ENCODE peak calls at places on chromosomes 3 and 15, in nine cellular contexts. W is ascending aorta; G is activated CD4-positive, CD25-positive, alpha-beta regulatory T cell; F is HEK293T; A is T1000; X is stimulated activated naive B cell treated with anti-CD40 and anti-IgM and Interleukin-4, amounts not matched to agents 10 μg/mL and 1 μg/mL and 100 μg/mL, for 72 hours; I is C1 segment of cervical spinal cord; V is dermis microvascular lymphatic vessel endothelial cell; P is neural progenitor cell. U is an unnamed sample.

GRCh38 chr3:57059416-57059815 is 1.0 kb upstream of the SPATA12 start:
- DNase-seq in I (no peak), V (no peak), X (peak; percentile 8), W (no peak), G (no peak), P (no peak), A (no peak), F (no peak), U (no peak)

GRCh38 chr3:29429055-29429454 is 148.2 kb downstream of the RBMS3 start:
- DNase-seq in I (no peak), F (no peak), A (no peak), W (no peak), G (no peak), X (no peak), V (no peak), P (no peak), U (no peak)

GRCh38 chr3:185341616-185342457 is 21.1 kb upstream of the MAP3K13 start:
- DNase-seq in P (no peak), X (no peak), G (no peak), V (no peak), F (no peak), I (no peak), W (no peak), A (no peak), U (no peak)

GRCh38 chr3:143571548-143571947 is 276.7 kb downstream of the SLC9A9 start:
- DNase-seq in V (no peak), I (no peak), P (no peak), X (no peak), G (no peak), A (no peak), F (no peak), W (no peak), U (no peak)

GRCh38 chr3:34948431-34948971 is 690.8 kb upstream of the ARPP21 start:
- DNase-seq in I (no peak), W (no peak), A (no peak), V (no peak), P (no peak), G (no peak), F (no peak), X (no peak), U (no peak)

GRCh38 chr15:78182336-78182700 is 33.2 kb downstream of the IDH3A start:
- DNase-seq in F (no peak), G (no peak), I (no peak), V (no peak), X (no peak), W (no peak), P (no peak), A (no peak), U (no peak)

GRCh38 chr15:90650117-90650955 is 66.8 kb upstream of the BLM start:
- DNase-seq in A (no peak), G (no peak), W (no peak), P (no peak), I (no peak), F (no peak), V (peak; percentile 69), X (no peak), U (no peak)

GRCh38 chr3:186133980-186134379 is 25.1 kb upstream of the ETV5 start:
- DNase-seq in A (no peak), V (no peak), F (no peak), W (no peak), P (no peak), X (no peak), G (no peak), I (no peak), U (no peak)

GRCh38 chr15:45372032-45372995 is 6.0 kb downstream of the GATM start:
- DNase-seq in I (no peak), A (no peak), F (no peak), V (no peak), P (no peak), X (no peak), W (no peak), G (no peak), U (no peak)

GRCh38 chr3:7632305-7632704 is 771.4 kb downstream of the GRM7 start:
- DNase-seq in P (no peak), A (no peak), V (no peak), W (no peak), X (no peak), F (no peak), I (no peak), G (no peak), U (no peak)

GRCh38 chr3:138049157-138049919 is 39.4 kb downstream of the CLDN18 start:
- DNase-seq in X (no peak), A (no peak), P (peak; percentile 19), F (no peak), G (no peak), I (no peak), W (no peak), V (no peak), U (no peak)

GRCh38 chr3:152737021-152737908 is 97.7 kb upstream of the P2RY1 start:
- DNase-seq in I (no peak), P (no peak), G (no peak), A (no peak), X (peak; percentile 31), W (no peak), V (no peak), F (no peak), U (no peak)

GRCh38 chr3:143166376-143166775 is 46.8 kb downstream of the CHST2 start:
- DNase-seq in P (no peak), X (no peak), V (no peak), I (no peak), A (no peak), W (no peak), F (no peak), G (no peak), U (no peak)

GRCh38 chr3:69354948-69355347 is 30.9 kb downstream of the FRMD4B start:
- DNase-seq in I (no peak), V (no peak), P (no peak), G (no peak), W (no peak), X (no peak), F (no peak), A (no peak), U (no peak)

GRCh38 chr3:72441284-72441994 is 406.8 kb downstream of the SHQ1 start:
- DNase-seq in A (no peak), V (no peak), P (no peak), W (no peak), I (no peak), F (no peak), G (no peak), X (no peak), U (no peak)

GRCh38 chr15:24076090-24076784 is 389.1 kb upstream of the NDN start:
- DNase-seq in W (no peak), F (no peak), V (no peak), A (no peak), G (no peak), X (no peak), I (no peak), P (no peak), U (no peak)

GRCh38 chr15:60546764-60547163 is 67.8 kb upstream of the ICE2 start:
- DNase-seq in I (no peak), V (no peak), A (no peak), G (no peak), W (no peak), F (no peak), X (no peak), P (no peak), U (no peak)

GRCh38 chr3:20040476-20041196 is 390 bp downstream of the KAT2B start:
- DNase-seq in P (peak; percentile 94), G (peak; percentile 18), I (no peak), A (peak; percentile 40), X (peak; percentile 65), V (no peak), W (no peak), F (peak; percentile 62), U (peak; percentile 70)

GRCh38 chr3:24773798-24774197 is 279.1 kb upstream of the THRB start:
- DNase-seq in X (no peak), G (no peak), I (no peak), F (peak; percentile 59), W (no peak), A (no peak), P (peak; percentile 85), V (peak; percentile 43), U (no peak)

GRCh38 chr3:184168363-184169120 is 6.1 kb upstream of the AP2M1 start:
- DNase-seq in G (no peak), V (no peak), I (no peak), X (no peak), A (peak; percentile 51), P (no peak), W (no peak), F (no peak), U (no peak)

GRCh38 chr3:33060609-33061337 is 36.2 kb downstream of the GLB1 start:
- DNase-seq in G (peak; percentile 61), W (no peak), I (no peak), V (no peak), A (no peak), X (no peak), F (no peak), P (no peak), U (no peak)

GRCh38 chr3:125245521-125245920 is 33.0 kb upstream of the SLC12A8 start:
- DNase-seq in I (no peak), P (no peak), G (no peak), W (no peak), X (no peak), F (no peak), A (no peak), V (no peak), U (no peak)

GRCh38 chr3:150428562-150428961 is 20.5 kb downstream of the TSC22D2 start:
- DNase-seq in W (no peak), X (no peak), F (no peak), G (no peak), V (no peak), P (no peak), I (no peak), A (no peak), U (no peak)

GRCh38 chr15:64216722-64217428 is 54.1 kb upstream of the PPIB start:
- DNase-seq in V (peak; percentile 16), F (no peak), W (no peak), G (no peak), I (no peak), A (no peak), X (no peak), P (no peak), U (no peak)

GRCh38 chr3:177554900-177555759 is 357.8 kb upstream of the TBL1XR1 start:
- DNase-seq in G (no peak), W (no peak), I (no peak), A (no peak), P (no peak), X (no peak), V (no peak), F (no peak), U (no peak)

GRCh38 chr3:51621091-51621892 is 49.8 kb upstream of the TEX264 start:
- DNase-seq in W (no peak), P (no peak), G (no peak), F (no peak), X (no peak), I (no peak), V (no peak), A (no peak), U (no peak)

GRCh38 chr3:16838561-16838960 is 46.2 kb upstream of the PLCL2 start:
- DNase-seq in F (no peak), I (no peak), X (no peak), P (no peak), G (no peak), W (no peak), V (no peak), A (no peak), U (no peak)

GRCh38 chr3:194322701-194323174 is 28.4 kb downstream of the CPN2 start:
- DNase-seq in A (peak; percentile 57), P (no peak), W (no peak), F (no peak), X (no peak), V (no peak), I (no peak), G (no peak), U (no peak)

GRCh38 chr15:71083349-71083748 is 31.9 kb upstream of the THSD4 start:
- DNase-seq in P (no peak), G (no peak), V (peak; percentile 26), F (no peak), A (no peak), I (no peak), X (no peak), W (peak; percentile 33), U (no peak)

GRCh38 chr15:36449662-36450145 is 129.7 kb upstream of the CDIN1 start:
- DNase-seq in W (no peak), V (no peak), G (no peak), F (no peak), I (no peak), X (no peak), A (no peak), P (no peak), U (no peak)